ENCODE peak calls at places on chromosomes 4 and X, in five cellular contexts. J, Y, I, H and R are unnamed samples.

GRCh38 chrX:97909245-97909644 is 1025.5 kb downstream of the RPA4 start:
- DNase-seq in J (peak), Y (no peak), I (no peak), H (no peak), R (no peak)

GRCh38 chr4:16270654-16271328 is 44.5 kb upstream of the TAPT1 start:
- DNase-seq in J (no peak), Y (no peak), I (no peak), H (no peak), R (no peak)

GRCh38 chr4:137471895-137472294 is 60.4 kb downstream of the PCDH18 start:
- DNase-seq in J (no peak), Y (no peak), I (no peak), H (no peak), R (no peak)

GRCh38 chrX:133726211-133726630 is 259.2 kb downstream of the GPC3 start:
- DNase-seq in J (no peak), Y (no peak), I (no peak), H (no peak), R (no peak)

GRCh38 chr4:175298119-175298518 is 380.0 kb downstream of the ADAM29 start:
- DNase-seq in J (no peak), Y (no peak), I (no peak), H (no peak), R (no peak)

GRCh38 chrX:102835504-102836146 is 101.4 kb upstream of the RAB40AL start:
- DNase-seq in J (peak), Y (no peak), I (no peak), H (no peak), R (peak)

GRCh38 chr4:77500801-77501200 is 104.8 kb upstream of the CXCL13 start:
- DNase-seq in J (no peak), Y (no peak), I (no peak), H (no peak), R (no peak)

GRCh38 chr4:123363729-123364128 is 32.9 kb upstream of the SPRY1 start:
- DNase-seq in J (peak), Y (no peak), I (no peak), H (no peak), R (no peak)

GRCh38 chr4:171814545-171814944 is 1.3 kb downstream of the GALNTL6 start:
- DNase-seq in J (no peak), Y (no peak), I (no peak), H (no peak), R (no peak)

GRCh38 chr4:30716671-30717207 is 3.4 kb upstream of the PCDH7 start:
- DNase-seq in J (peak), Y (no peak), I (no peak), H (no peak), R (peak)

GRCh38 chrX:15674899-15675489 is 10.4 kb upstream of the CLTRN start:
- DNase-seq in J (peak), Y (peak), I (peak), H (peak), R (peak)

GRCh38 chr4:140423106-140423505 is 4.3 kb downstream of the CLGN start:
- DNase-seq in J (no peak), Y (no peak), I (no peak), H (no peak), R (no peak)

GRCh38 chr4:177016541-177017141 is 223.9 kb upstream of the VEGFC start:
- DNase-seq in J (no peak), Y (no peak), I (no peak), H (no peak), R (no peak)

GRCh38 chrX:13432776-13433605 is 113.1 kb upstream of the ATXN3L start:
- DNase-seq in J (no peak), Y (no peak), I (no peak), H (no peak), R (no peak)

GRCh38 chrX:48695524-48695875 is 1.0 kb upstream of the SUV39H1 start:
- DNase-seq in J (no peak), Y (no peak), I (no peak), H (no peak), R (no peak)

GRCh38 chr4:8364848-8365350 is 75.6 kb downstream of the ACOX3 start:
- DNase-seq in J (no peak), Y (no peak), I (no peak), H (no peak), R (no peak)

GRCh38 chr4:187070740-187071139 is 347.1 kb upstream of the FAT1 start:
- DNase-seq in J (no peak), Y (no peak), I (no peak), H (no peak), R (no peak)

GRCh38 chrX:131595120-131595519 is 51.2 kb downstream of the OR13H1 start:
- DNase-seq in J (no peak), Y (no peak), I (no peak), H (no peak), R (no peak)

GRCh38 chr4:64799751-64800150 is 390.5 kb upstream of the TECRL start:
- DNase-seq in J (peak), Y (no peak), I (no peak), H (no peak), R (no peak)

GRCh38 chr4:158826057-158826456 is 57.2 kb downstream of the FNIP2 start:
- DNase-seq in J (no peak), Y (no peak), I (no peak), H (no peak), R (no peak)
- H3K4me3 ChIP-seq in J (no peak), Y (no peak), I (no peak), H (no peak), R (no peak)

DNA sequence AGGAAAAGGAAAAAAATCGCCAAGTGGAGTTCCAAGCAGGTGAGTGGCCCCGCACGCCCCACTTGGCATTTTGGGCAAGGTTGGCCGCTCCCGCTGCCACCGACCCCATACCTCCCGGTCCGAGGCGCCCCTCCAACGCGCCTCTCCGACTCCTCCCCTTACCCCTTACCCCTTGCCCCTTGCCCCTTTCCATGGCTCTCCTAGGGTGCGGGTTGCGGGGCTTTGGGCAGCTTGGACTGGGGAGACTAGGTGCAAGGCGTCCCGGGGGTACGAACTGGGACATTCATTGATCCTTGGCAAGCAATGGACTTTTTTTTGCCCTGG is 698 bp downstream of the SLC16A2 start:
- DNase-seq in J (no peak), Y (no peak), I (no peak), H (no peak), R (no peak)
- H3K4me3 ChIP-seq in J (no peak), Y (peak), I (peak), H (peak), R (no peak)

GRCh38 chr4:2839060-2839459 is 4.6 kb upstream of the ADD1 start:
- DNase-seq in J (no peak), Y (no peak), I (no peak), H (no peak), R (no peak)
- H3K4me3 ChIP-seq in J (no peak), Y (no peak), I (no peak), H (no peak), R (no peak)

GRCh38 chrX:130083656-130084382 is 26.5 kb downstream of the ELF4 start:
- DNase-seq in J (peak), Y (no peak), I (no peak), H (no peak), R (no peak)

GRCh38 chrX:130082244-130083106 is 27.8 kb downstream of the ELF4 start:
- DNase-seq in J (peak), Y (peak), I (peak), H (peak), R (peak)

GRCh38 chrX:130081421-130082045 is 28.8 kb downstream of the ELF4 start:
- DNase-seq in J (no peak), Y (peak), I (no peak), H (no peak), R (no peak)

GRCh38 chrX:130084651-130085237 is 25.6 kb downstream of the ELF4 start:
- DNase-seq in J (peak), Y (no peak), I (no peak), H (no peak), R (no peak)

GRCh38 chrX:130083107-130083490 is 27.2 kb downstream of the ELF4 start:
- DNase-seq in J (peak), Y (no peak), I (no peak), H (no peak), R (no peak)
- H3K4me3 ChIP-seq in J (peak), Y (no peak), I (no peak), H (no peak), R (no peak)

GRCh38 chrX:87374324-87374723 is 143.3 kb upstream of the KLHL4 start:
- DNase-seq in J (no peak), Y (no peak), I (no peak), H (no peak), R (no peak)
- H3K4me3 ChIP-seq in J (no peak), Y (no peak), I (no peak), H (no peak), R (no peak)

GRCh38 chr4:40995850-40996249 is 218.5 kb downstream of the APBB2 start:
- DNase-seq in J (no peak), Y (no peak), I (no peak), H (no peak), R (no peak)
- H3K4me3 ChIP-seq in J (no peak), Y (no peak), I (no peak), H (no peak), R (no peak)

DNA sequence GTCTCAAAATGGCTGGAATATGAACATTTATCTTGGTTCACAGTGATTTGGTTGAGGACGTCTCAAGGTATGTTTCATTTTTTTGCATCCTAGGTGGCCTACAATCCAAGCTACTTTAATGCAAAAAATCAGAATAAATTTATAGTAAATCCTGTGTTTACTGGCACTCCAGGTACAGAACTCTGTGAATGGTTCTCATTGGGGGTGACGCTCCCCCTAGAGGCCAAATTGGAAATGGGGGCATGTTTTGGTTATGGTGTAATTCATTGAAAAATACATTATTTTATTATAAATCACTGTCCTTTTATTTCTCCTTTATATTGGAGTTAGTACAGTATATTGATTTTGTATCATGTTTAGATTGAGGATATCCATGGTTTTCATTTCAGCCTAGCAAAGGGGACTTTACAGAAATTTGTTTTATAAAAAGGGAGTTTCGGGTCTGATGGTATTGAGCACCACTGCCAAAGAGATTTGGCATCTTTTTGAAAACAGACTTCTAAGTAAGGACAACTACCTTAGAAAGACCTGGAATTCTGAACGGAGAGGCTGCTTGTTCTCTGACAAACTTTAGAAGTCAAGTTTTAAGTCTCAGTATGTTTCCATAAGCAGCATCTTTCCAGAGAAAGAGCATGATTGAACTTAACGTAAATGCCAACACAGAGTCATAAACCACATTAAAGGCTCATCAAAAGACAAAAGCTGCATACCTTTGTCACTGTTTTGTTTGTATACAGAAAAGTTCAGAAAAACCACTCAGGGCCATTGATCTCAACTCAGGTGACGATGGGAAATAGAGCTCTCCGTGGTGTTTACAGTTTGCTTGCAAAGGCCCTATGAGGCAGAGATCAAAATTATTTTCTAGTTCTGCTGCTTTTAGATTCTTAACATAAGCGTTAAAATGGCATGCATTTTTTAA is 19.4 kb downstream of the MTM1 start:
- DNase-seq in J (peak), Y (no peak), I (no peak), H (no peak), R (no peak)
- H3K4me3 ChIP-seq in J (no peak), Y (no peak), I (no peak), H (no peak), R (no peak)

GRCh38 chr4:74000301-74000700 is 1.8 kb upstream of the CXCL5 start:
- DNase-seq in J (no peak), Y (no peak), I (no peak), H (no peak), R (no peak)

GRCh38 chr4:73998040-73999011 is at the start of gene CXCL5:
- DNase-seq in J (no peak), Y (no peak), I (peak), H (peak), R (no peak)
- H3K4me3 ChIP-seq in J (no peak), Y (peak), I (no peak), H (peak), R (no peak)